ENCODE peak calls at places on chromosomes 13 and 19, in ten cellular contexts. V is RPMI7951; Q is left colon; A is heart left ventricle; Y is T47D; H is CD8-positive, alpha-beta memory T cell; J is ureter; R is aorta; P is choroid plexus epithelial cell; W is GM23338. C is an unnamed sample.

GRCh38 chr19:49553451-49554271 is 25.9 kb downstream of the RCN3 start:
- DNase-seq in Q (peak), H (no peak), J (no peak), Y (no peak), P (peak), V (peak), R (no peak), W (no peak), A (no peak), C (peak)

GRCh38 chr13:36736119-36736726 is 62.4 kb downstream of the SERTM1 start:
- DNase-seq in Y (peak), H (peak), A (peak), J (peak), P (peak), R (peak), V (peak), Q (peak), W (peak), C (peak)

GRCh38 chr19:45640849-45641273 is 1.7 kb upstream of the EML2 start:
- DNase-seq in A (no peak), R (no peak), J (peak), H (peak), Q (peak), P (no peak), V (no peak), Y (peak), W (peak), C (no peak)

GRCh38 chr19:53808710-53809125 is 15.4 kb downstream of the NLRP12 start:
- DNase-seq in V (peak), P (peak), Y (peak), J (no peak), W (peak), H (no peak), R (no peak), A (no peak), Q (no peak), C (peak)

GRCh38 chr13:44667950-44668349 is 91.8 kb upstream of the TSC22D1 start:
- DNase-seq in R (no peak), A (no peak), Y (no peak), W (no peak), J (no peak), Q (no peak), V (peak), H (no peak), P (peak), C (peak)

GRCh38 chr13:100634686-100635085 is 39.9 kb downstream of the TMTC4 start:
- DNase-seq in R (no peak), V (no peak), Y (no peak), Q (no peak), H (no peak), W (no peak), P (no peak), J (no peak), A (no peak), C (no peak)

GRCh38 chr13:24931450-24932217 is 164.3 kb upstream of the PABPC3 start:
- DNase-seq in Q (no peak), V (no peak), R (no peak), P (no peak), J (no peak), W (peak), H (no peak), A (no peak), Y (no peak), C (no peak)

GRCh38 chr13:68929055-68929454 is 1178.6 kb upstream of the ATXN8OS start:
- DNase-seq in Q (no peak), W (no peak), Y (no peak), V (no peak), A (no peak), J (no peak), P (no peak), H (no peak), R (no peak), C (no peak)

GRCh38 chr19:7202888-7203287 is 91.3 kb downstream of the INSR start:
- DNase-seq in V (no peak), P (no peak), H (no peak), A (no peak), Q (no peak), R (no peak), W (no peak), J (no peak), Y (no peak), C (no peak)

GRCh38 chr19:46728693-46729339 is 11.9 kb upstream of the PRKD2 start:
- DNase-seq in R (peak), J (no peak), Q (peak), W (peak), Y (peak), H (peak), A (peak), V (peak), P (peak), C (peak)

GRCh38 chr13:113835461-113836274 is 28.2 kb downstream of the GAS6 start:
- DNase-seq in Y (peak), Q (no peak), W (no peak), R (peak), J (no peak), H (no peak), A (no peak), P (peak), V (peak), C (peak)

GRCh38 chr13:22018297-22019210 is 347.7 kb downstream of the FGF9 start:
- DNase-seq in V (peak), Y (no peak), Q (no peak), P (no peak), R (no peak), W (no peak), H (no peak), J (no peak), A (no peak), C (no peak)

GRCh38 chr13:30034448-30034795 is 184.0 kb upstream of the UBL3 start:
- DNase-seq in W (no peak), P (no peak), A (no peak), H (no peak), J (no peak), Q (no peak), V (peak), Y (no peak), R (no peak), C (peak)

GRCh38 chr19:43765109-43765876 is 10.5 kb upstream of the SMG9 start:
- DNase-seq in Q (peak), J (peak), R (peak), A (no peak), W (no peak), Y (no peak), H (peak), P (peak), V (peak), C (peak)

GRCh38 chr19:4369109-4369887 is 25.9 kb downstream of the MPND start:
- DNase-seq in R (peak), Q (peak), H (peak), V (no peak), A (peak), P (no peak), Y (no peak), W (peak), J (peak), C (peak)

GRCh38 chr13:66795636-66796035 is 434.5 kb downstream of the PCDH9 start:
- DNase-seq in J (no peak), R (no peak), H (no peak), P (no peak), Q (no peak), Y (no peak), W (no peak), A (no peak), V (no peak), C (no peak)

GRCh38 chr19:41324231-41324702 is 14.3 kb downstream of the CCDC97 start:
- DNase-seq in J (no peak), H (no peak), V (peak), R (no peak), Y (no peak), A (no peak), P (peak), W (no peak), Q (no peak), C (no peak)